ENCODE peak calls at places on chromosomes 2 and 18, in eight cellular contexts. P, S, E, D, R, X, H and Y are unnamed samples.

GRCh38 chr2:31863867-31864266 is 146.9 kb downstream of the MEMO1 start:
- DNase-seq in P (no peak), S (no peak), E (no peak), D (no peak), R (no peak), X (no peak), H (no peak), Y (no peak)

GRCh38 chr18:37006742-37007141 is 177.8 kb downstream of the KIAA1328 start:
- DNase-seq in P (no peak), S (no peak), E (no peak), D (no peak), R (no peak), X (no peak), H (no peak), Y (no peak)

GRCh38 chr2:95372845-95373244 is 29.7 kb upstream of the FAHD2A start:
- DNase-seq in P (no peak), S (no peak), E (peak), D (no peak), R (no peak), X (no peak), H (no peak), Y (no peak)

GRCh38 chr2:238597638-238598528 is 171.2 kb downstream of the ASB1 start:
- DNase-seq in P (no peak), S (no peak), E (peak), D (no peak), R (no peak), X (no peak), H (no peak), Y (no peak)

GRCh38 chr2:85470850-85471800 is 52.6 kb downstream of the SH2D6 start:
- DNase-seq in P (peak), S (no peak), E (no peak), D (peak), R (no peak), X (no peak), H (no peak), Y (no peak)

GRCh38 chr2:43041661-43042360 is 184.6 kb downstream of the ZFP36L2 start:
- DNase-seq in P (peak), S (peak), E (peak), D (peak), R (no peak), X (no peak), H (peak), Y (peak)

GRCh38 chr2:44778221-44778654 is 163.3 kb upstream of the SIX3 start:
- DNase-seq in P (no peak), S (no peak), E (no peak), D (no peak), R (no peak), X (no peak), H (no peak), Y (peak)

GRCh38 chr2:99340669-99341236 is 3.6 kb downstream of the EIF5B start:
- DNase-seq in P (no peak), S (no peak), E (no peak), D (no peak), R (no peak), X (no peak), H (no peak), Y (no peak)

GRCh38 chr2:10014418-10015190 is 28.7 kb upstream of the KLF11 start:
- DNase-seq in P (peak), S (no peak), E (no peak), D (no peak), R (no peak), X (no peak), H (no peak), Y (no peak)

GRCh38 chr18:59453468-59453961 is 94.5 kb upstream of the LMAN1 start:
- DNase-seq in P (no peak), S (no peak), E (no peak), D (no peak), R (no peak), X (no peak), H (peak), Y (no peak)

GRCh38 chr2:152089238-152089637 is 9.6 kb downstream of the CACNB4 start:
- DNase-seq in P (no peak), S (no peak), E (no peak), D (no peak), R (no peak), X (no peak), H (no peak), Y (no peak)

GRCh38 chr2:161096336-161096735 is 63.9 kb upstream of the TANK start:
- DNase-seq in P (no peak), S (no peak), E (no peak), D (no peak), R (no peak), X (no peak), H (peak), Y (no peak)

GRCh38 chr2:64474200-64474630 is 20.3 kb downstream of the LGALSL start:
- DNase-seq in P (no peak), S (no peak), E (no peak), D (no peak), R (peak), X (no peak), H (no peak), Y (no peak)

DNA sequence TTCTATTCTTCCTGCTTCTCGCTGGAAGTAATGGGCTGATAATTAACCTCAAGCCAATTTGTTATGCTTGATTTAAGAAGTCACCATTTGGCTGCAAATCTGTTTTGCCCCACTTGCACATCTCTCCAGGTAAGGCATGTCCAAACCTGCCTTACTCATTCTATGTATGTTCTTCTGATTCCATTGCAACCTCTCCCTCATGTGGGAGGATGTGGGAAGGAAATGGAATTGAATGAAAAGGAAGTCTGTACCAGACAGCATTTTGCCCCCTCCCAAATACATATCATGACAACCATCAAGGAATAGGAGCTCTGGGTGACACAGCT is 131.7 kb downstream of the NRP2 start:
- DNase-seq in P (no peak), S (no peak), E (no peak), D (no peak), R (no peak), X (no peak), H (no peak), Y (no peak)
- TF ChIP-seq CTCF in P (no peak), S (no peak), E (no peak), D (no peak), R (no peak), X (no peak), H (no peak), Y (no peak)

GRCh38 chr2:224039080-224039769 is at the start of gene SERPINE2:
- DNase-seq in P (peak), S (no peak), E (peak), D (peak), R (peak), X (peak), H (peak), Y (peak)
- TF ChIP-seq CTCF in P (peak), S (peak), E (no peak), D (peak), R (no peak), X (peak), H (peak), Y (no peak)

GRCh38 chr2:159922563-159922962 is 124.6 kb upstream of the CD302 start:
- DNase-seq in P (no peak), S (no peak), E (no peak), D (no peak), R (no peak), X (no peak), H (peak), Y (no peak)

GRCh38 chr2:159921752-159922404 is 123.9 kb upstream of the CD302 start:
- DNase-seq in P (no peak), S (no peak), E (peak), D (peak), R (peak), X (peak), H (peak), Y (peak)

GRCh38 chr2:159925975-159926374 is 128.0 kb upstream of the CD302 start:
- DNase-seq in P (no peak), S (no peak), E (no peak), D (no peak), R (no peak), X (no peak), H (no peak), Y (no peak)

GRCh38 chr2:159926695-159927094 is 128.7 kb upstream of the CD302 start:
- DNase-seq in P (no peak), S (no peak), E (no peak), D (no peak), R (no peak), X (no peak), H (no peak), Y (no peak)
- TF ChIP-seq CTCF in P (no peak), S (no peak), E (no peak), D (no peak), R (no peak), X (no peak), H (no peak), Y (no peak)

GRCh38 chr18:678482-679182 is 21.2 kb downstream of the TYMS start:
- DNase-seq in P (no peak), S (no peak), E (peak), D (no peak), R (no peak), X (no peak), H (no peak), Y (no peak)
- TF ChIP-seq CTCF in P (no peak), S (no peak), E (no peak), D (no peak), R (no peak), X (no peak), H (no peak), Y (no peak)

DNA sequence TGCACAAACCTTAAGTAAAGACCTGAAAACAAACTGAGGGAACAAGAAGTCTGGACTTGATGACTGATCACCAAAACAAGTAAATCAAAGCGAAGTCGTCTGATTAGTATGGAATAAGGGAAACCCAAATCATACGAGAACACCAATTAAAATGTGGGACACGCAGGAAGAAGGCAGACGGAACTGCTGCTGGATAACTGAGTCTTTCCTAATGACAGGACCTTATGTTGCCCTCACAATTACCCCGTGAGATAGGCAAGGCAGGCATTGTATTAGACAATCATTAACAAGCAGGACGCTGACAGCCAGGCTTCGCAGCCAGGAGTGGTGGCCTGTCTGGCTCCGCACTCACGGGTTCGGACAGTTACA is 614 bp upstream of the COQ10B start:
- DNase-seq in P (no peak), S (no peak), E (no peak), D (no peak), R (no peak), X (no peak), H (no peak), Y (no peak)
- TF ChIP-seq CTCF in P (no peak), S (no peak), E (no peak), D (no peak), R (no peak), X (no peak), H (no peak), Y (no peak)

DNA sequence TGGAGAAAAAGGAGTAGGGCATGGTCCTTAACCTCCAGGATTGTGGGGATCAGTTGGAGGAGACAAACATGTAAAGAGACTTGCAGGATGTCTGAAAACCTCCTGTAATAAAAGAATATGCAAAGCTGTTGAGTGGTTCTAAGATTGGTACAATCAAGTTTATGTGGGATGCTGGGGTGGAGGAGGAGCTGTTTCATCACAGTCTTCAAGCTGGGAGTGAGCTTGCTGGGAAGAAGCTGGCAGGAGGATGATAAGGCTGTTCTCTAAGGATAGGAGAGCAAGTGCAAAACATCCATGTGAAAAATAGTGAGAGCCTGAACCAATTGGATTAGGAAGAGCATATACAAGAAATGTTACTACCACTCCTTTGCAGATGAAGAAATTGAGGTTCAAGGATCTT is 161.9 kb upstream of the CRIM1 start:
- DNase-seq in P (no peak), S (no peak), E (no peak), D (no peak), R (no peak), X (no peak), H (no peak), Y (no peak)
- TF ChIP-seq CTCF in P (no peak), S (no peak), E (no peak), D (no peak), R (no peak), X (no peak), H (no peak), Y (no peak)

GRCh38 chr2:53903011-53903410 is 43.2 kb upstream of the GPR75 start:
- DNase-seq in P (no peak), S (no peak), E (no peak), D (no peak), R (no peak), X (no peak), H (no peak), Y (no peak)
- TF ChIP-seq CTCF in P (no peak), S (no peak), E (no peak), D (no peak), R (no peak), X (no peak), H (no peak), Y (no peak)

GRCh38 chr2:76958749-76959148 is 563.4 kb downstream of the LRRTM4 start:
- DNase-seq in P (no peak), S (no peak), E (no peak), D (no peak), R (no peak), X (no peak), H (no peak), Y (peak)

DNA sequence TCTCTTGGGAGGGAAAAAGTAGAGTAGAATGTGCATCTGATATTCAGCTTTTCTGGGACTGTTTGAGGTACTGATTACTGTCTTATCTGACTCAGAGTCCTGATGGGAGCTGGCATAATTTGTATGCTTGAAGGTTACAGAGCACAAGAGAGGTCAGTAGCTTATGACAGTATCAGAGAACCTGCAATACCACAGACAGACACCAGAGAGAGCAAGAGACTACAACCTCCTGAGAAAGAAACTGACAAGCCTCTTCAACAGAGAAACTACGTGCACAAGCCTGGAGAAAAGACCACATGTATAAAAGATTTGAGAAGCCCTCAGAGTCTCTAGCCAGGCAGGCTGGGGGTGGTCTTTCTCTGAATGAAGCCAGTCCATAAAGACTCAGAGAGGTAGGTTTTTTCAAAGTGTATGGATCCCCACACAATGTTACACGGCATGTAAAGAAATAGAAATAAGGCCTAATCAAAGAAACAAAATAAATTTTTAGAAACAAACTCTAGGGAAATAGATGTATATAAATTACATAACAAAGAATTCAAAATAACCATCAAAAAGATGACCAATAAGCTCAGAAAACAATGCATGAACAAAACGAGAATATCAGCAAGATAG is 568.3 kb downstream of the LRRTM4 start:
- DNase-seq in P (peak), S (no peak), E (no peak), D (no peak), R (no peak), X (no peak), H (peak), Y (peak)
- TF ChIP-seq CTCF in P (peak), S (no peak), E (no peak), D (peak), R (no peak), X (peak), H (peak), Y (peak)